ENCODE peak calls at places on chromosomes 7 and 10, in nine cellular contexts. I, B, Y, C, F, M, J, X and V are unnamed samples.
A peak's percentile ranks its signal among the peaks of the same experiment; 100 is the strongest.

GRCh38 chr7:40232242-40232929 is 97.6 kb downstream of the SUGCT start:
- DNase-seq in I (no peak), B (peak; percentile 69), Y (no peak), C (peak; percentile 79), F (peak; percentile 69), M (no peak), J (peak; percentile 38), X (peak; percentile 91), V (peak; percentile 45)

GRCh38 chr7:96591900-96592676 is 117.6 kb downstream of the SEM1 start:
- DNase-seq in I (no peak), B (no peak), Y (no peak), C (no peak), F (no peak), M (no peak), J (no peak), X (no peak), V (no peak)

GRCh38 chr10:119489572-119490326 is 52.8 kb downstream of the RGS10 start:
- DNase-seq in I (no peak), B (no peak), Y (peak; percentile 84), C (peak; percentile 58), F (peak; percentile 53), M (no peak), J (no peak), X (peak; percentile 35), V (no peak)

GRCh38 chr7:117941138-117941810 is 68.0 kb upstream of the CTTNBP2 start:
- DNase-seq in I (no peak), B (no peak), Y (no peak), C (no peak), F (no peak), M (no peak), J (no peak), X (peak; percentile 10), V (peak; percentile 8)

GRCh38 chr7:134710854-134711624 is 64.4 kb downstream of the BPGM start:
- DNase-seq in I (no peak), B (peak; percentile 61), Y (no peak), C (no peak), F (no peak), M (no peak), J (no peak), X (no peak), V (no peak)

GRCh38 chr7:20064974-20065862 is 152.0 kb downstream of the MACC1 start:
- DNase-seq in I (no peak), B (peak; percentile 46), Y (no peak), C (no peak), F (peak; percentile 61), M (no peak), J (peak; percentile 73), X (peak; percentile 75), V (no peak)

GRCh38 chr7:110347091-110347490 is 743.8 kb upstream of the LRRN3 start:
- DNase-seq in I (no peak), B (no peak), Y (no peak), C (no peak), F (no peak), M (no peak), J (no peak), X (no peak), V (no peak)

GRCh38 chr10:51770719-51771118 is 71.3 kb upstream of the CSTF2T start:
- DNase-seq in I (no peak), B (no peak), Y (no peak), C (no peak), F (no peak), M (no peak), J (no peak), X (peak; percentile 45), V (no peak)

GRCh38 chr7:69187824-69188335 is 410.4 kb upstream of the AUTS2 start:
- DNase-seq in I (no peak), B (no peak), Y (no peak), C (no peak), F (no peak), M (no peak), J (no peak), X (no peak), V (no peak)

GRCh38 chr7:4882169-4882741 is 1.3 kb downstream of the RADIL start:
- DNase-seq in I (no peak), B (peak; percentile 47), Y (peak; percentile 28), C (peak; percentile 59), F (peak; percentile 78), M (peak; percentile 26), J (no peak), X (peak; percentile 43), V (peak; percentile 80)

GRCh38 chr10:92965314-92965713 is 95.3 kb upstream of the CYP26C1 start:
- DNase-seq in I (no peak), B (peak; percentile 43), Y (no peak), C (peak; percentile 70), F (peak; percentile 53), M (no peak), J (peak; percentile 26), X (peak; percentile 74), V (peak; percentile 15)

GRCh38 chr7:125059861-125060456 is 130.3 kb upstream of the POT1 start:
- DNase-seq in I (no peak), B (no peak), Y (no peak), C (peak; percentile 36), F (no peak), M (no peak), J (no peak), X (peak; percentile 36), V (no peak)

GRCh38 chr7:150850273-150850672 is 2.0 kb upstream of the AOC1 start:
- DNase-seq in I (no peak), B (no peak), Y (no peak), C (no peak), F (no peak), M (no peak), J (no peak), X (no peak), V (no peak)

GRCh38 chr10:60417898-60418297 is 28.2 kb upstream of the ANK3 start:
- DNase-seq in I (no peak), B (no peak), Y (no peak), C (no peak), F (no peak), M (no peak), J (no peak), X (no peak), V (no peak)

DNA sequence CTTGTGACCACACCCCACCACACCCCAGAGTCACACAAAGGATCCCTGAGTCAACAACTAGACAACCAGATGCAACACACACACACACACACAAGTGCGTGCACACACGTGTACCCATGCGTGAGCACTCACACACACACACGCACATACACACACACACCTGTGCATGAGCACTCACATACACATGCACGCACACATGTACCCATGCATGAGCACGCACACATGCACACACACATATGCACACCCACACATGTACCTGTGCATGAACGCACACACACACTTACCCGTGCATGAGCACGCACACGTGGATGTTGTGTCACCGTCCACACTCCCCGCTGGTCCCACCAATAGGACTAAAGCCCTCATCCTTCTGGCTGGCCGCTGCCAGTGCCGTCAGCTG is 60.4 kb downstream of the HTR5A start:
- DNase-seq in I (no peak), B (no peak), Y (no peak), C (no peak), F (no peak), M (no peak), J (no peak), X (no peak), V (no peak)
- TF ChIP-seq CTCF in I (no peak), B (no peak), Y (no peak), C (no peak), F (no peak), M (no peak), J (no peak), X (no peak), V (no peak)

GRCh38 chr7:78588393-78588792 is 789.8 kb downstream of the PHTF2 start:
- DNase-seq in I (no peak), B (no peak), Y (no peak), C (no peak), F (no peak), M (no peak), J (no peak), X (no peak), V (no peak)

GRCh38 chr7:78585958-78586357 is 787.4 kb downstream of the PHTF2 start:
- DNase-seq in I (no peak), B (no peak), Y (no peak), C (no peak), F (no peak), M (no peak), J (no peak), X (no peak), V (no peak)

DNA sequence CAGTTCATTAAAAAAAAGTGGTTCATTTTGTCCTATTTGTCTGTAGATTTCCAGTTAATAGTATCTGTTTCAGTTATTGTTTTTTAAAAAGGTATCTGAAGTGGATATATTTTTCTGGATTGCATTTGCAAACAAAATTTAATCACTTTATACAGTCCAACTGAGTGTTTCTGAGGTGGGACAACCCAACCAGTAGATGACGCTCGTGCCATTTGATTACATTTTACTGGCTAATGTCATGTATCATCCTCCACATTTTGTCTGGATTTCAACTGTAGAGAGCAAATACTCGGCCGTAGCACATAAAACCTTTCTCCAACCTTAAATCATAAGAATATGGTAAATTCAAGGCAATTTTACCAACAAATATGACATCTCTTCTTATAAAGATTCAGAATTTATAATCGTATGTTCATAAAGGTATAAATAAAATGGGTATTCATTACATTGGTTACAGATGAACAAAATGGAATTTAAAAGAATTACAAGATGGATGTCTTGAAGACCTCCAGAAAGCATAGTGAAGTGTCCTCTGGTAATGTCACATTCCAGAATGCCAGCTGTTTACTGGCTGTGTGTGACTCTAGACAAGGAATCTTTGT is 789.0 kb downstream of the PHTF2 start:
- DNase-seq in I (no peak), B (no peak), Y (no peak), C (no peak), F (peak; percentile 20), M (no peak), J (no peak), X (peak; percentile 19), V (no peak)
- TF ChIP-seq CTCF in I (no peak), B (peak; percentile 53), Y (peak; percentile 40), C (no peak), F (peak; percentile 15), M (peak; percentile 23), J (no peak), X (peak; percentile 37), V (peak; percentile 18)

DNA sequence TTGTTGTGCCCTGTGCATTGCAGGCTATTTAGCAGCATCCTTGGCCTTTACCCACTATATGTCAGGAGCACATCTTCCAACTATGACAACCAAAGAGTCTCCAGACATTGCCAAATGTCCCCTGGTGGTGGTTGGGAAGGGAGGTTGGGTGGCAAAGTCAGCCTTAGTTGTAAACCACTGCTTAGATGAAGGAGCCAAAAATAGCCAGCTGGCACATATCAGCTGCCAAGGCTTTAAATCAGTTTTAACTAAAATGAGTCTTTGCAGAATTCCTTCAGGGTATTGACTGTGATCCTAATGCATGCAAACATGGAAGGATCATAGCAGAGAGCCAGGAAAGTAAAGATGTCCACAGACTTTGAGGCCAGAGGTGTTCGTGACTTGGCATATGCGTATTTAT is 146.1 kb downstream of the TRIL start:
- DNase-seq in I (no peak), B (no peak), Y (no peak), C (no peak), F (no peak), M (no peak), J (no peak), X (no peak), V (no peak)
- TF ChIP-seq CTCF in I (no peak), B (no peak), Y (no peak), C (no peak), F (no peak), M (no peak), J (no peak), X (no peak), V (no peak)

DNA sequence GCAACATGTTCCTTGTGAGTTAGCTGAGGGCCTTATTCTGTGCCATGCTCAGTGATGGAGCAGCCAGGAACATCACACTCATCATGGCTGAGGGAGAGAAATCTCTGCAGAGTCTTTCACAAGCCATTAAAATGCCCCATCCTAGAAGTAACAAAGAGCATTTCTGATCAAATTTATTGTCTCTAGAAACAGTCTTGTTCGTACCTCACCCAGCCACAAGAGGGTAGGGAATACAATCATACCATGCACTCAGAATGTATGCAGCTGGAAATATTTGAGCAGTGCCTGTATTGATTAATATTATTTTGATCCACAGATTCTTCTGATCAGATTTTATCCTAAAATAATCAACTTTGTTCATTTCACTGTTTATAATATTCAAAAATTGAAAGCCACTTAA is 17.3 kb downstream of the VPS26A start:
- DNase-seq in I (no peak), B (no peak), Y (no peak), C (no peak), F (no peak), M (no peak), J (no peak), X (peak; percentile 7), V (no peak)
- TF ChIP-seq CTCF in I (no peak), B (peak; percentile 25), Y (no peak), C (no peak), F (no peak), M (no peak), J (peak; percentile 8), X (peak; percentile 19), V (no peak)